ENCODE peak calls at places on chromosomes 16 and 17, in five cellular contexts. D is left kidney, T is cardiac muscle cell, I is transverse colon, H is RWPE1. S is an unnamed sample.

GRCh38 chr16:78183886-78184553 is 84.6 kb downstream of the WWOX start:
- DNase-seq in T (no peak), H (no peak), D (peak), I (no peak), S (no peak)

GRCh38 chr17:79621151-79621940 is 10.5 kb upstream of the RBFOX3 start:
- DNase-seq in H (no peak), I (peak), D (no peak), T (no peak), S (peak)

GRCh38 chr17:3546997-3547396 is 10.6 kb downstream of the TRPV3 start:
- DNase-seq in H (no peak), T (no peak), D (no peak), I (no peak), S (no peak)

GRCh38 chr16:14378131-14378551 is 251.9 kb downstream of the PARN start:
- DNase-seq in H (peak), T (peak), D (peak), I (no peak), S (no peak)

GRCh38 chr16:73280366-73280765 is 232.4 kb upstream of the ZFHX3 start:
- DNase-seq in H (no peak), I (no peak), D (no peak), T (no peak), S (no peak)

GRCh38 chr16:22369221-22369811 is 5.1 kb downstream of the CDR2 start:
- DNase-seq in I (no peak), H (no peak), D (peak), T (peak), S (no peak)

GRCh38 chr17:31609331-31609730 is 217.9 kb downstream of the RAB11FIP4 start:
- DNase-seq in T (no peak), H (no peak), I (no peak), D (no peak), S (no peak)

GRCh38 chr16:79599837-79600635 is 501 bp downstream of the MAF start:
- DNase-seq in I (no peak), H (peak), D (peak), T (peak), S (no peak)

GRCh38 chr16:4935231-4935855 is 1.6 kb downstream of the PPL start:
- DNase-seq in D (no peak), I (peak), T (peak), H (peak), S (peak)

GRCh38 chr16:51121009-51121347 is 30.1 kb downstream of the SALL1 start:
- DNase-seq in H (no peak), T (no peak), D (no peak), I (no peak), S (no peak)

GRCh38 chr17:17560167-17560566 is 31.3 kb downstream of the PEMT start:
- DNase-seq in T (no peak), H (no peak), I (no peak), D (no peak), S (no peak)

GRCh38 chr17:37118738-37119137 is 170.0 kb downstream of the AATF start:
- DNase-seq in I (no peak), T (peak), D (no peak), H (no peak), S (no peak)

GRCh38 chr16:66569131-66569530 is 2.9 kb downstream of the CMTM1 start:
- DNase-seq in H (no peak), D (no peak), T (no peak), I (no peak), S (no peak)

GRCh38 chr16:47873434-47873833 is 282.4 kb downstream of the ABCC12 start:
- DNase-seq in T (no peak), H (no peak), D (no peak), I (no peak), S (no peak)

GRCh38 chr17:76537578-76538280 is at the start of gene CYGB:
- DNase-seq in D (peak), T (peak), H (no peak), I (no peak), S (no peak)

GRCh38 chr16:72637306-72637705 is 410.6 kb downstream of the ZFHX3 start:
- DNase-seq in D (no peak), H (peak), I (no peak), T (peak), S (no peak)

GRCh38 chr16:4976611-4977145 is 18.5 kb downstream of the SEC14L5 start:
- DNase-seq in D (peak), H (no peak), I (peak), T (no peak), S (no peak)

GRCh38 chr17:80364091-80364691 is 50.8 kb upstream of the ENDOV start:
- DNase-seq in H (peak), T (peak), D (peak), I (no peak), S (no peak)

GRCh38 chr16:69057400-69058378 is 47.8 kb upstream of the HAS3 start:
- DNase-seq in T (peak), D (no peak), H (peak), I (no peak), S (no peak)

GRCh38 chr16:31696968-31697743 is 169.5 kb downstream of the AHSP start:
- DNase-seq in D (peak), T (peak), H (peak), I (no peak), S (no peak)

GRCh38 chr17:40035162-40035559 is 19.0 kb downstream of the MED24 start:
- DNase-seq in T (peak), H (no peak), D (peak), I (peak), S (no peak)

GRCh38 chr16:22782299-22782698 is 31.7 kb upstream of the HS3ST2 start:
- DNase-seq in T (no peak), H (no peak), D (peak), I (no peak), S (no peak)

GRCh38 chr16:86503830-86504229 is 6.5 kb upstream of the FOXF1 start:
- DNase-seq in T (no peak), D (no peak), H (no peak), I (no peak), S (no peak)

GRCh38 chr16:67040906-67041305 is 12.0 kb downstream of the CBFB start:
- DNase-seq in D (no peak), H (no peak), T (no peak), I (no peak), S (no peak)

GRCh38 chr17:412211-413015 is 59.8 kb upstream of the RPH3AL start:
- DNase-seq in I (peak), T (peak), D (peak), H (peak), S (no peak)

GRCh38 chr16:53111078-53111776 is 56.4 kb downstream of the CHD9 start:
- DNase-seq in T (peak), D (no peak), I (no peak), H (no peak), S (no peak)

GRCh38 chr17:47188266-47188665 is 829 bp downstream of the CDC27 start:
- DNase-seq in H (peak), I (no peak), D (peak), T (peak), S (no peak)

GRCh38 chr16:81121474-81121990 is 25.3 kb upstream of the GCSH start:
- DNase-seq in T (no peak), D (no peak), I (no peak), H (no peak), S (no peak)

GRCh38 chr17:39935896-39936295 is 8.4 kb downstream of the LRRC3C start:
- DNase-seq in H (no peak), T (no peak), I (no peak), D (peak), S (no peak)

GRCh38 chr17:80816241-80817103 is 175.2 kb upstream of the CHMP6 start:
- DNase-seq in I (no peak), D (peak), T (no peak), H (no peak), S (peak)

GRCh38 chr16:67399218-67399733 is 6.0 kb upstream of the TPPP3 start:
- DNase-seq in I (no peak), H (no peak), D (peak), T (peak), S (no peak)

GRCh38 chr16:50386139-50386538 is 17.4 kb upstream of the BRD7 start:
- DNase-seq in H (no peak), T (no peak), D (no peak), I (no peak), S (no peak)

GRCh38 chr16:86321491-86321890 is 188.8 kb upstream of the FOXF1 start:
- DNase-seq in T (no peak), I (no peak), D (no peak), H (no peak), S (no peak)

GRCh38 chr17:21549107-21549687 is 143.1 kb upstream of the KCNJ18 start:
- DNase-seq in I (no peak), T (peak), D (no peak), H (no peak), S (no peak)

GRCh38 chr16:80197790-80198201 is 343.0 kb upstream of the DYNLRB2 start:
- DNase-seq in I (no peak), D (no peak), T (peak), H (peak), S (no peak)

GRCh38 chr17:80345321-80345720 is 69.6 kb upstream of the ENDOV start:
- DNase-seq in T (no peak), D (no peak), H (no peak), I (no peak), S (no peak)

GRCh38 chr16:12719972-12720371 is 83.7 kb downstream of the CPPED1 start:
- DNase-seq in D (no peak), I (no peak), T (no peak), H (no peak), S (no peak)